ENCODE peak calls at places on chromosome 9, in four cellular contexts. J, Y, P and U are unnamed samples.

GRCh38 chr9:6239694-6240093 is 24.1 kb downstream of the IL33 start:
- DNase-seq in J (no peak), Y (no peak), P (peak; percentile 12), U (no peak)

GRCh38 chr9:131870156-131870555 is 130.3 kb upstream of the RAPGEF1 start:
- DNase-seq in J (no peak), Y (no peak), P (no peak), U (no peak)

GRCh38 chr9:114078781-114079156 is 669 bp upstream of the AMBP start:
- DNase-seq in J (no peak), Y (no peak), P (no peak), U (no peak)

GRCh38 chr9:23492126-23493002 is 333.7 kb downstream of the ELAVL2 start:
- DNase-seq in J (peak; percentile 83), Y (peak; percentile 64), P (peak; percentile 0), U (peak; percentile 46)

GRCh38 chr9:133160742-133161541 is 2.8 kb downstream of the GBGT1 start:
- DNase-seq in J (peak; percentile 70), Y (peak; percentile 56), P (peak; percentile 81), U (peak; percentile 88)

GRCh38 chr9:21770877-21771560 is 31.4 kb upstream of the MTAP start:
- DNase-seq in J (no peak), Y (peak; percentile 85), P (peak; percentile 74), U (no peak)

GRCh38 chr9:8025532-8025931 is 226.0 kb upstream of the DMAC1 start:
- DNase-seq in J (peak; percentile 4), Y (no peak), P (peak; percentile 26), U (no peak)

GRCh38 chr9:134747951-134748489 is 106.4 kb downstream of the COL5A1 start:
- DNase-seq in J (no peak), Y (no peak), P (no peak), U (no peak)

GRCh38 chr9:98222885-98223640 is 30.6 kb upstream of the CORO2A start:
- DNase-seq in J (peak; percentile 63), Y (peak; percentile 32), P (peak; percentile 91), U (no peak)

DNA sequence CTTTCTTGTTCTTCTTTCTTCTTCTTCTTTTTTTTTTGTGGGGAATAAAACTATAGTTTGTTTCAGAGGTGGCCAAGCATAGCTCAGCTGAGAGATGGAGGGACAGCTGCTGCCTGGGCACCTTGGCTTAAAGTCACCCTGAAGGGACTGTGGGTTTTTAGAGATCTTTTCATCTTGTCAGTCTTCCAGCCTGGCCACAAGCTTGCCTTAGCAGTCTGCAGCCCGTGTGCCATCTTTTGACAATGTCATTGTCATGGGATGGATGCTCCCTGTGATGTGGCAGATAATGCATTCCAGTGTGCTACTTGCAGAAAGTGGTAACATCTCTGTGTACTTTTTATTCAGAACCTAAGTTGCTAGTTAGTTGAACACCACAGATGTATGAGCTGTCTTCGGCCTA is 280.8 kb downstream of the FANCC start:
- DNase-seq in J (no peak), Y (no peak), P (no peak), U (no peak)
- H3K79me2 ChIP-seq in J (no peaks in the 10 kb centered on the region), Y (peaks cover 22% of the 10 kb centered on the region), P (peaks cover 71% of the 10 kb centered on the region), U (peaks cover 98% of the 10 kb centered on the region)

DNA sequence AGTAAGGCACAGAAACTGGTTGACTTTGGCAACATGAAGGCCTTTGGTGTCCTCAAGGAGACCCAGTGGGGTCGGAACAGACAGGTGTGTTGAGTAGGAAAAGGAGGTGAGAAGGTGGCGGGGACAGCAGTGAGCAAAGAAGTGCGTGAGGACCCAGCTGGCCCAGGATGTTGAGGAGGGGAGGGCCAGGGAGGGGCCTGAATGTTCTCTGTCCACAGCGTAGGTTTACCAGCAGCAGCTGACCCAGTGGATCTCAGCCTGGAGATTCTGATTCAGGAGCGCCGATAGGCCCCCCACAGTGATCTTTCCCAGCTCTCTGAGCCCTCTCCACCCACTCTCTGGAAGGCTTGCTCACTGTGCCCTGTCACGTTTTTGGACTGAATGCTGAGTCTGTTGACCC is 88.5 kb downstream of the DAB2IP start:
- DNase-seq in J (no peak), Y (no peak), P (no peak), U (no peak)
- H3K79me2 ChIP-seq in J (peaks cover 13% of the 10 kb centered on the region), Y (peaks cover 7% of the 10 kb centered on the region), P (peaks cover 3% of the 10 kb centered on the region), U (peaks cover 58% of the 10 kb centered on the region)

GRCh38 chr9:120791161-120791560 is 2.1 kb downstream of the FBXW2 start:
- DNase-seq in J (no peak), Y (peak; percentile 12), P (no peak), U (no peak)

GRCh38 chr9:120783611-120784047 is 9.6 kb downstream of the FBXW2 start:
- DNase-seq in J (no peak), Y (no peak), P (peak; percentile 45), U (no peak)

GRCh38 chr9:120792898-120793765 is at the start of gene FBXW2:
- DNase-seq in J (peak; percentile 96), Y (peak; percentile 92), P (peak; percentile 90), U (peak; percentile 98)

GRCh38 chr9:120787906-120788305 is 5.3 kb downstream of the FBXW2 start:
- DNase-seq in J (no peak), Y (no peak), P (no peak), U (no peak)
- H3K79me2 ChIP-seq in J (peaks cover 30% of the 10 kb centered on the region), Y (peaks cover 76% of the 10 kb centered on the region), P (peaks cover 54% of the 10 kb centered on the region), U (peaks cover 98% of the 10 kb centered on the region)

DNA sequence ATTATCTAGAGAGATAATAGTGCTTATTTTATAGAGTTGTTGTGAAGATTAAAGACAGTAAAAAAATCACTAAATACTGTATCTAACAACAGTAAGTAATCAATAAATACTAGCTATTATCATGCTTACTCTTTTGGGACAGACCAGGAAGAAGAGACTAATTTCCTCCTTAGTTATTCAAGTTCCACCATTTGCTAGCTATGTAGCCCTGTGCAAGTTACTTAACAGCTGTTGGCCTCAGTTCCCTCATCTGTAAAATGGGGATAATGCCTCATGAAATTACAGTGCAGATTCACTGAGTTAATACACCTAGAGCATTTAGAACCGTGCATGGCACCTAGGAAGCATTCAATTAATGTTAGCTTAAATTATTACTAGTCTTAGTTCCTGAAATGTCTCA is 2.6 kb downstream of the RBM18 start:
- DNase-seq in J (no peak), Y (no peak), P (no peak), U (no peak)
- H3K79me2 ChIP-seq in J (peaks cover 14% of the 10 kb centered on the region), Y (peaks cover 47% of the 10 kb centered on the region), P (peaks cover 34% of the 10 kb centered on the region), U (peaks cover 72% of the 10 kb centered on the region)

GRCh38 chr9:110115868-110116542 is 92.0 kb downstream of the C9orf152 start:
- DNase-seq in J (peak; percentile 68), Y (no peak), P (peak; percentile 95), U (no peak)
- H3K79me2 ChIP-seq in J (no peaks in the 10 kb centered on the region), Y (peaks cover 96% of the 10 kb centered on the region), P (peaks cover 89% of the 10 kb centered on the region), U (peaks cover 99% of the 10 kb centered on the region)

GRCh38 chr9:4196886-4197285 is 103.0 kb downstream of the GLIS3 start:
- DNase-seq in J (peak; percentile 53), Y (peak; percentile 8), P (peak; percentile 20), U (no peak)
- H3K79me2 ChIP-seq in J (no peaks in the 10 kb centered on the region), Y (no peaks in the 10 kb centered on the region), P (peaks cover 2% of the 10 kb centered on the region), U (peaks cover 78% of the 10 kb centered on the region)

GRCh38 chr9:130002320-130002719 is 40.7 kb downstream of the FNBP1 start:
- DNase-seq in J (no peak), Y (no peak), P (no peak), U (no peak)
- H3K79me2 ChIP-seq in J (no peaks in the 10 kb centered on the region), Y (no peaks in the 10 kb centered on the region), P (peaks cover 3% of the 10 kb centered on the region), U (peaks cover 47% of the 10 kb centered on the region)

GRCh38 chr9:87873607-87874319 is 8.9 kb upstream of the SPATA31E1 start:
- DNase-seq in J (no peak), Y (no peak), P (no peak), U (no peak)
- H3K79me2 ChIP-seq in J (no peaks in the 10 kb centered on the region), Y (no peaks in the 10 kb centered on the region), P (no peaks in the 10 kb centered on the region), U (no peaks in the 10 kb centered on the region)

GRCh38 chr9:81687521-81688261 is 1.7 kb downstream of the TLE1 start:
- DNase-seq in J (peak; percentile 67), Y (peak; percentile 69), P (no peak), U (peak; percentile 68)

GRCh38 chr9:81689343-81690175 is at the start of gene TLE1:
- DNase-seq in J (peak; percentile 100), Y (peak; percentile 100), P (peak; percentile 100), U (peak; percentile 95)

GRCh38 chr9:81685763-81686613 is 3.4 kb downstream of the TLE1 start:
- DNase-seq in J (no peak), Y (peak; percentile 55), P (peak; percentile 77), U (no peak)

GRCh38 chr9:81683704-81684103 is 5.6 kb downstream of the TLE1 start:
- DNase-seq in J (peak; percentile 40), Y (no peak), P (no peak), U (no peak)

DNA sequence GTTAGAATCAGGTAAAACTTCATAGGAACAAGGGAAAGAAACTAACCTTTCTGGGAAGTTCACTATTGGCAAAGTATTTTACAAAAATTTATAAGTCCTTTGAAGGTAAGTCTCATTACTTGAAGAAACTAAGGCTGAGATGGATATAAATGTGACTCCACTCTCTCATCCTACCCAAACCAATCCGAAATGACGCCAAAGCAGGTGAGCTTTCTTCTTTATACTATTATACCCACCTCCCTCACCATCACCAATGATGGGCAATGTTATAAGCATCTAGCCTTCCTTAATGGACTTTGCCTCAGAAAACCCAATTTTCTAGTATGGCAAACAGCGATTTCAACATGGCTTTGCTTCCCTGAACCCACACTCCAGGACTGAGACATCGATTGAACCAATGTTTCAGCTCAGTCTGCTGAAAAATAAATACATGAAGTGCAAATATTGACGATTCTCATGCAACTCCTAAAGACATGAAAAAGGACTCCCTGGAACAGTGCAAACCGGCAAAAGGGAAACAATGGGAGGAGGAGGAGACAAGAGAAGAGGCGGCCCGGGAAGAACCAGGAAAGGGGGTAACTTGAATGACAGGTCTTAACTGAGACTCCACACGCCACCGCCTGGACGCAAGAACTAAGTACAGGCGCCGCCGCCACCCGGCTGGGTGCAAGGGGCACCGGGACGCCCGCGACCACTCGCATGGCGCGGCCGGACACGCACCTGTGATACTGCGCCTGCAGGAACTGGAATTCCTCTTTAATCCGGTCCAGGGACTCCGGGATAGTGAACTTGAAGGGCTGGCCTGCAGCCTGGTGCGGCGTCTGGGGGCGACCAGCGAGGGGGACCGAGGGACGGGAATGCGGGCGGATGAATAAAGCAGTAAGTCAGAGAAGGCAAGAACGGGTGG is 2.5 kb downstream of the TLE1 start:
- DNase-seq in J (peak; percentile 94), Y (peak; percentile 89), P (peak; percentile 90), U (peak; percentile 77)
- H3K79me2 ChIP-seq in J (peaks cover 62% of the 10 kb centered on the region), Y (peaks cover 63% of the 10 kb centered on the region), P (peaks cover 56% of the 10 kb centered on the region), U (peaks cover 67% of the 10 kb centered on the region)